ENCODE peak calls at places on chromosomes 12 and 14, in four cellular contexts. One of them, this sample, is unnamed.

GRCh38 chr14:55715889-55716288 is 135.9 kb downstream of the KTN1 start:
- ATAC-seq in Right ventricle myocardium superior: peak; percentile 71
- ATAC-seq in activated CD8-positive, alpha-beta T cell treated with anti-CD3 and anti-CD28 coated beads for 36 hours: no peak
- ATAC-seq in memory B cell: no peak
- ATAC-seq in this sample: no peak

GRCh38 chr14:55333785-55334485 is 62.7 kb downstream of the FBXO34 start:
- ATAC-seq in activated CD8-positive, alpha-beta T cell treated with anti-CD3 and anti-CD28 coated beads for 36 hours: peak; percentile 48
- ATAC-seq in Right ventricle myocardium superior: no peak
- ATAC-seq in memory B cell: peak; percentile 43
- ATAC-seq in this sample: peak; percentile 52

GRCh38 chr12:71194657-71195056 is 36.9 kb upstream of the TSPAN8 start:
- ATAC-seq in Right ventricle myocardium superior: no peak
- ATAC-seq in memory B cell: no peak
- ATAC-seq in activated CD8-positive, alpha-beta T cell treated with anti-CD3 and anti-CD28 coated beads for 36 hours: no peak
- ATAC-seq in this sample: no peak

GRCh38 chr12:49902399-49903350 is 1.0 kb downstream of the FAIM2 start:
- ATAC-seq in Right ventricle myocardium superior: peak; percentile 39
- ATAC-seq in activated CD8-positive, alpha-beta T cell treated with anti-CD3 and anti-CD28 coated beads for 36 hours: no peak
- ATAC-seq in memory B cell: no peak
- ATAC-seq in this sample: no peak

GRCh38 chr14:93115920-93116675 is at the start of gene ITPK1:
- ATAC-seq in memory B cell: peak; percentile 0
- ATAC-seq in activated CD8-positive, alpha-beta T cell treated with anti-CD3 and anti-CD28 coated beads for 36 hours: peak; percentile 65
- ATAC-seq in Right ventricle myocardium superior: peak; percentile 60
- ATAC-seq in this sample: peak; percentile 71

GRCh38 chr12:112965643-112966042 is 12.7 kb upstream of the OAS2 start:
- ATAC-seq in memory B cell: no peak
- ATAC-seq in activated CD8-positive, alpha-beta T cell treated with anti-CD3 and anti-CD28 coated beads for 36 hours: no peak
- ATAC-seq in Right ventricle myocardium superior: no peak
- ATAC-seq in this sample: no peak

GRCh38 chr12:47449797-47450196 is 256.0 kb downstream of the RPAP3 start:
- ATAC-seq in activated CD8-positive, alpha-beta T cell treated with anti-CD3 and anti-CD28 coated beads for 36 hours: no peak
- ATAC-seq in Right ventricle myocardium superior: no peak
- ATAC-seq in memory B cell: peak; percentile 48
- ATAC-seq in this sample: no peak

GRCh38 chr12:46209165-46209564 is 59.7 kb downstream of the SLC38A1 start:
- ATAC-seq in memory B cell: no peak
- ATAC-seq in activated CD8-positive, alpha-beta T cell treated with anti-CD3 and anti-CD28 coated beads for 36 hours: no peak
- ATAC-seq in Right ventricle myocardium superior: no peak
- ATAC-seq in this sample: no peak

GRCh38 chr14:55019968-55020554 is 6.8 kb downstream of the WDHD1 start:
- ATAC-seq in activated CD8-positive, alpha-beta T cell treated with anti-CD3 and anti-CD28 coated beads for 36 hours: no peak
- ATAC-seq in Right ventricle myocardium superior: no peak
- ATAC-seq in memory B cell: no peak
- ATAC-seq in this sample: no peak

GRCh38 chr14:52314521-52315354 is 626 bp downstream of the PTGER2 start:
- ATAC-seq in Right ventricle myocardium superior: peak; percentile 31
- ATAC-seq in memory B cell: peak; percentile 20
- ATAC-seq in activated CD8-positive, alpha-beta T cell treated with anti-CD3 and anti-CD28 coated beads for 36 hours: peak; percentile 27
- ATAC-seq in this sample: peak; percentile 48

GRCh38 chr12:119208626-119209061 is 29.9 kb downstream of the HSPB8 start:
- ATAC-seq in Right ventricle myocardium superior: peak; percentile 85
- ATAC-seq in activated CD8-positive, alpha-beta T cell treated with anti-CD3 and anti-CD28 coated beads for 36 hours: no peak
- ATAC-seq in memory B cell: no peak
- ATAC-seq in this sample: no peak

GRCh38 chr14:101970830-101971400 is 6.5 kb downstream of the DYNC1H1 start:
- ATAC-seq in activated CD8-positive, alpha-beta T cell treated with anti-CD3 and anti-CD28 coated beads for 36 hours: no peak
- ATAC-seq in Right ventricle myocardium superior: peak; percentile 17
- ATAC-seq in memory B cell: no peak
- ATAC-seq in this sample: no peak

GRCh38 chr12:25208554-25208953 is 13.5 kb downstream of the ETFRF1 start:
- ATAC-seq in Right ventricle myocardium superior: no peak
- ATAC-seq in activated CD8-positive, alpha-beta T cell treated with anti-CD3 and anti-CD28 coated beads for 36 hours: no peak
- ATAC-seq in memory B cell: no peak
- ATAC-seq in this sample: no peak

GRCh38 chr14:66117600-66117999 is 368.6 kb upstream of the CCDC196 start:
- ATAC-seq in activated CD8-positive, alpha-beta T cell treated with anti-CD3 and anti-CD28 coated beads for 36 hours: no peak
- ATAC-seq in Right ventricle myocardium superior: no peak
- ATAC-seq in memory B cell: no peak
- ATAC-seq in this sample: no peak

This sample was measured in activated T-helper 17 cell treated with anti-CD3 and anti-CD28 coated beads, Interleukin-2, amount 50 U/mL, for 72 hours.